ENCODE peak calls at places on chromosomes 11 and 22, in five cellular contexts. G, X, D, B and E are unnamed samples.

GRCh38 chr22:27842236-27842993 is 40.9 kb upstream of the MN1 start:
- DNase-seq in X (no peak), G (no peak), D (peak; percentile 20), B (no peak), E (no peak)

GRCh38 chr11:68579455-68579854 is 104.9 kb upstream of the GAL start:
- DNase-seq in B (no peak), G (no peak), D (no peak), X (no peak), E (no peak)

GRCh38 chr11:84437129-84438123 is 1151.3 kb upstream of the CCDC90B start:
- DNase-seq in G (peak; percentile 66), X (no peak), B (no peak), D (peak; percentile 25), E (no peak)

GRCh38 chr11:96146765-96147164 is 196.2 kb downstream of the MAML2 start:
- DNase-seq in D (no peak), X (no peak), B (no peak), G (no peak), E (no peak)

GRCh38 chr11:87722756-87723599 is 452.3 kb downstream of the RAB38 start:
- DNase-seq in G (peak; percentile 47), D (peak; percentile 43), X (no peak), B (peak; percentile 3), E (no peak)

GRCh38 chr11:11380340-11380739 is 27.3 kb upstream of the CSNK2A3 start:
- DNase-seq in X (no peak), B (no peak), D (no peak), G (no peak), E (no peak)

GRCh38 chr11:11579012-11579755 is 42.6 kb downstream of the GALNT18 start:
- DNase-seq in D (no peak), G (no peak), X (no peak), B (no peak), E (no peak)

GRCh38 chr11:109784536-109784935 is 308.7 kb upstream of the ZC3H12C start:
- DNase-seq in B (no peak), D (no peak), X (no peak), G (no peak), E (no peak)

GRCh38 chr11:110308071-110308470 is 11.7 kb upstream of the RDX start:
- DNase-seq in D (no peak), B (no peak), G (peak; percentile 11), X (no peak), E (no peak)

GRCh38 chr11:123122852-123123251 is 60.9 kb upstream of the HSPA8 start:
- DNase-seq in D (no peak), B (no peak), X (no peak), G (no peak), E (no peak)

GRCh38 chr11:117946196-117946841 is 17.1 kb upstream of the TMPRSS13 start:
- DNase-seq in D (no peak), X (no peak), G (no peak), B (no peak), E (no peak)

GRCh38 chr11:78432058-78432515 is 14.5 kb upstream of the GAB2 start:
- DNase-seq in D (no peak), G (peak; percentile 52), B (no peak), X (no peak), E (no peak)

GRCh38 chr22:33327348-33327860 is 269.2 kb upstream of the SYN3 start:
- DNase-seq in G (no peak), X (no peak), D (no peak), B (no peak), E (no peak)

GRCh38 chr11:103326070-103326794 is 217.0 kb downstream of the DYNC2H1 start:
- DNase-seq in D (peak; percentile 73), G (peak; percentile 69), B (peak; percentile 42), X (peak; percentile 59), E (peak; percentile 53)

GRCh38 chr22:28798810-28799124 is 1.6 kb downstream of the XBP1 start:
- DNase-seq in B (no peak), G (no peak), D (peak; percentile 22), X (no peak), E (no peak)

GRCh38 chr22:40326905-40327735 is 19.2 kb upstream of the ADSL start:
- DNase-seq in G (peak; percentile 26), X (no peak), B (no peak), D (no peak), E (peak; percentile 45)

GRCh38 chr22:40329021-40329456 is 17.3 kb upstream of the ADSL start:
- DNase-seq in G (no peak), X (no peak), D (no peak), B (no peak), E (no peak)

GRCh38 chr22:40331706-40332105 is 14.6 kb upstream of the ADSL start:
- DNase-seq in X (no peak), G (no peak), D (no peak), B (no peak), E (no peak)

GRCh38 chr22:40329466-40329865 is 16.8 kb upstream of the ADSL start:
- DNase-seq in B (no peak), X (no peak), G (no peak), D (no peak), E (no peak)

GRCh38 chr22:40328551-40328950 is 17.7 kb upstream of the ADSL start:
- DNase-seq in X (no peak), B (no peak), D (no peak), G (no peak), E (no peak)
- H3K4me1 ChIP-seq in X (peaks cover 8% of the 10 kb centered on the region), B (peaks cover 2% of the 10 kb centered on the region), D (no peaks in the 10 kb centered on the region), G (peaks cover 39% of the 10 kb centered on the region), E (peaks cover 98% of the 10 kb centered on the region)

DNA sequence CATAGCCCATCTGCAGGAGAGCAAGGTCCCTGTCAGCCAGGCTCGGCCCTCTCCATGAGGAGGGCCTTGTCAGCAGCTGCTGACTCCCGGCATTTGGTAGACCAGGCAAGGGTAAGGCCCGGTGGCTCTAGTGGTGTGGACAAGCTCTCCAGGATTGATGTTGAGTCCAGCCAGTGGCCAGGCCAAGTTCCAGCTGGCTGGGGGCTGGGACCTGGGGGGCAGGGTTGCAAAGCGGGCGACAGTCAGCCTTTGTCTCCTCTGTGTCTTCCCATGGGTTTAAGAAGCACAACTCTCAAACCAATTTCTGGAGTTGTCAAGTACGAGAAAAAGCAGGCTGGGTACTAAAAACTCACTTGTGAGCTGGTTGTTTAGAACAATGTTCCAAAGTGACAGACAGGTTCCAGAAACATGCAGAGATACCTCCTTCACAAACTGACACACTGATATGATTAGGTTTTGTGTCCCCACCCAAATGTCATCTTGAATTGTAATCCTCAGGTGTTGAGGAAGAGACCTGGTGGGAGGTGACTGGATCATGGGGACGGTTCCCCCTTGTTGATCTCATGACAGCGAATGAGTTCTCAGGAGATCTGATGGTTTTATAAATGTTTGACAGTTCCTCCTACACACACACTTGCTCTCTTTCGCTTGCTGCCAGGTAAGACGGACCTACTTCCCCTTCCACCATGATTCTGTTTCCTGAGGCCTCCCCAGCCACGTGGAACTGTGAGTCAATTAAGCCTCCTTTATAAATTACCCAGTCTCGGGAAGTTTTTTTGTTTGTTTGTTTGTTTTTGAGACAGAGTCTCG is 52.3 kb upstream of the SERPIND1 start:
- DNase-seq in X (no peak), D (no peak), G (no peak), B (no peak), E (no peak)
- H3K27ac ChIP-seq in X (no peak overlapping the region), D (no peak overlapping the region), G (no peak overlapping the region), B (no peak overlapping the region), E (no peak overlapping the region)

GRCh38 chr11:75565221-75565814 is 3.3 kb downstream of the SERPINH1 start:
- DNase-seq in G (no peak), B (peak; percentile 62), X (peak; percentile 55), D (peak; percentile 85), E (no peak)
- H3K4me3 ChIP-seq in G (no peak overlapping the region), B (peak overlapping the region; percentile 72), X (no peak overlapping the region), D (peak overlapping the region; percentile 83), E (no peak overlapping the region)

GRCh38 chr22:23107487-23108323 is 34.1 kb downstream of the RSPH14 start:
- DNase-seq in X (no peak), G (no peak), B (no peak), D (no peak), E (no peak)

GRCh38 chr22:23105304-23105703 is 35.0 kb downstream of the GNAZ start:
- DNase-seq in B (no peak), G (no peak), D (no peak), X (no peak), E (no peak)

GRCh38 chr22:23104109-23104971 is 34.0 kb downstream of the GNAZ start:
- DNase-seq in B (no peak), D (no peak), X (no peak), G (no peak), E (no peak)

GRCh38 chr22:23106906-23107367 is 34.9 kb downstream of the RSPH14 start:
- DNase-seq in D (no peak), X (no peak), G (no peak), B (peak; percentile 45), E (no peak)

DNA sequence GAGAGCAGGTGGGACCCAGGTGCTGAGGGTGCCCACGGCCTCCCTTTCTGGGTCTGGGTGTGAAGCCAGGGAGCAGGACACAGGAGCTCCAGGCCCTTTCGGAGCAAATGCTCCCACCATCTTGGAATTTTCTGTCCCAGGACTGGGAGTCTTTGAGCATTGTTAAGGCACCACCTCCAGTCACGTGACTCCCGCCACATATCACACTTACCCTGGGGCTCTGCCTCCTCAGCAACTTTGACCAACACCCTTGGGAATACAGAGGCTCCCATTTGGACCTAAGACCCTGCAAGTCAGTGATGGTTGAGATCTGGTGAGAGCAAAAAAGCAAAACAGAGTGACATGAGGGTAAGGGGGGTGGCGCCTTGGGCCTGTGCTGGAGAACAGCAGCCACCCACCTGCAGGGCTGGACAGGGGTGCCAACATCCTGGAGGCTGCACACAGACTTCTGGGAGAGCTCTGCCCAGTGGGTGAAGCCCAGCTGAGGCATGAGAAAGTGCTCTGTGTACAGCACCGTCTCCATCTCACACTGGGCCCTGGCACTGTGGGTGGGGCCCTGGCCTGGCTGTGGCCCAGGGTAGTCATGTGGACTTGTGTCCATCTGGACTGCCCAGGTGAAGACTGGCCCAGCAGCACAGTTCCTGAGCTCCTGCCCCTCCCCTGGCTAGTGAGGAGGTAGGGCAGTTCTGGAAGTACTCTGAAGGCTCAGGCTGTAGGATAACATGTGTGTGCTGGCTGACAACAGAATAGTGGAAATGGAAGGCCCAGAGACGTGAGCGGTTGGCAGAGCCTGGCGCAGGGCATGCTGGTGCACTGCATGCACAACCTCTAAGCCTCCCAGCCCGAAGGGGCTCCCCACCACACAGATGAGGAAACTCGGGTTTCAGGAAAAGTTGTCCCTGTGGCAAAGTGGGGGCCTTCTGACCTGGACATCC is 35.6 kb downstream of the RSPH14 start:
- DNase-seq in G (no peak), X (no peak), D (no peak), B (no peak), E (no peak)
- H3K4me1 ChIP-seq in G (no peaks in the 10 kb centered on the region), X (no peaks in the 10 kb centered on the region), D (peaks cover 4% of the 10 kb centered on the region), B (peaks cover 9% of the 10 kb centered on the region), E (no peaks in the 10 kb centered on the region)

DNA sequence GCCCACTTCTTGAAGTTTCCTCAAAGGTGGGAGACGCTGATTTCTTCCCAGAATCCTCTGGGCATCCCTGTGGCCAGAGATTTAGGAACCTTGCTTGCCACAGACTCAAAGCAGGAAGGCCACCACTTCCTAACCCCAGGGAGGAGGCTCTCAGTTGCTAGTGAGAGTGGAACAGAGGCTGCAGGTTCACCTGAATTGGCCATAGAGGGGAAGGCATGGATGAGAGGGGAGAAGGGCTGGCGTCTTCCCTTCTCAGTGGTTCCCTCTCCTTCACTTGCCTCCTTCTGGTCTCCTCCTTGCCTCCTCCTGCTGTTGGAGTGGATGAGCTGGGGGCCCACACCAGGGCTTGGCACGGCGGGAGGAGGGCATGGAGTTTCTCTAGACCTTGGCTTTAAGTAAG is 185.7 kb downstream of the ADAMTS15 start:
- DNase-seq in B (no peak), D (no peak), X (no peak), G (no peak), E (no peak)
- H3K27ac ChIP-seq in B (no peak overlapping the region), D (no peak overlapping the region), X (no peak overlapping the region), G (no peak overlapping the region), E (no peak overlapping the region)